ENCODE peak calls at places on chromosome 14, in eight cellular contexts. Y is bronchial epithelial cell, E is foreskin fibroblast, H is A673, G is uterus, U is cardiac muscle cell, W is epithelial cell of esophagus, L is left ventricle myocardium inferior. M is an unnamed sample.

GRCh38 chr14:99445916-99446315 is 34.7 kb downstream of the SETD3 start:
- DNase-seq in Y (no peak), E (no peak), H (no peak), G (no peak), U (no peak), W (no peak), L (no peak), M (no peak)

GRCh38 chr14:54590481-54590880 is 23.6 kb downstream of the SAMD4A start:
- DNase-seq in Y (no peak), E (no peak), H (no peak), G (no peak), U (no peak), W (no peak), L (no peak), M (no peak)

GRCh38 chr14:33859306-33859705 is 91.6 kb downstream of the EGLN3 start:
- DNase-seq in Y (peak), E (no peak), H (no peak), G (no peak), U (no peak), W (peak), L (no peak), M (no peak)

GRCh38 chr14:58638231-58639205 is 756 bp downstream of the DACT1 start:
- DNase-seq in Y (no peak), E (peak), H (peak), G (peak), U (peak), W (peak), L (peak), M (no peak)

GRCh38 chr14:68759017-68759569 is 33.8 kb downstream of the ZFP36L1 start:
- DNase-seq in Y (no peak), E (no peak), H (no peak), G (no peak), U (no peak), W (no peak), L (no peak), M (no peak)

GRCh38 chr14:99534863-99535262 is 53.7 kb downstream of the CCNK start:
- DNase-seq in Y (no peak), E (no peak), H (no peak), G (no peak), U (no peak), W (no peak), L (peak), M (no peak)

GRCh38 chr14:34237098-34237497 is 224.9 kb downstream of the SPTSSA start:
- DNase-seq in Y (peak), E (no peak), H (no peak), G (no peak), U (no peak), W (peak), L (no peak), M (no peak)

GRCh38 chr14:88352299-88353097 is 29.4 kb upstream of the KCNK10 start:
- DNase-seq in Y (peak), E (peak), H (peak), G (no peak), U (peak), W (peak), L (no peak), M (no peak)

GRCh38 chr14:67237591-67237990 is 3.6 kb upstream of the PALS1 start:
- DNase-seq in Y (no peak), E (no peak), H (no peak), G (no peak), U (no peak), W (no peak), L (no peak), M (no peak)

GRCh38 chr14:33279865-33280264 is 341.2 kb downstream of the NPAS3 start:
- DNase-seq in Y (no peak), E (no peak), H (no peak), G (no peak), U (no peak), W (no peak), L (no peak), M (no peak)

GRCh38 chr14:102892660-102893059 is 29.8 kb upstream of the AMN start:
- DNase-seq in Y (no peak), E (no peak), H (no peak), G (no peak), U (no peak), W (no peak), L (no peak), M (no peak)

GRCh38 chr14:38262844-38263243 is 7.0 kb upstream of the CLEC14A start:
- DNase-seq in Y (no peak), E (no peak), H (no peak), G (no peak), U (no peak), W (no peak), L (no peak), M (no peak)

GRCh38 chr14:61573748-61574513 is 121.4 kb upstream of the HIF1A start:
- DNase-seq in Y (peak), E (no peak), H (no peak), G (no peak), U (no peak), W (peak), L (no peak), M (no peak)

GRCh38 chr14:77458249-77458950 is 507 bp downstream of the AHSA1 start:
- DNase-seq in Y (peak), E (no peak), H (peak), G (no peak), U (peak), W (peak), L (no peak), M (no peak)

GRCh38 chr14:68143341-68143807 is 323.8 kb downstream of the RAD51B start:
- DNase-seq in Y (no peak), E (peak), H (peak), G (peak), U (no peak), W (no peak), L (peak), M (peak)

GRCh38 chr14:33916663-33917565 is 34.0 kb downstream of the EGLN3 start:
- DNase-seq in Y (peak), E (no peak), H (no peak), G (peak), U (no peak), W (peak), L (no peak), M (no peak)

GRCh38 chr14:32384464-32384863 is 55.4 kb downstream of the AKAP6 start:
- DNase-seq in Y (peak), E (no peak), H (no peak), G (no peak), U (no peak), W (peak), L (no peak), M (no peak)

GRCh38 chr14:61337893-61338292 is 16.5 kb downstream of the PRKCH start:
- DNase-seq in Y (no peak), E (no peak), H (no peak), G (no peak), U (no peak), W (no peak), L (no peak), M (no peak)

GRCh38 chr14:41482861-41483260 is 123.8 kb upstream of the LRFN5 start:
- DNase-seq in Y (no peak), E (no peak), H (no peak), G (no peak), U (no peak), W (no peak), L (no peak), M (no peak)

GRCh38 chr14:28609228-28609828 is 157.3 kb upstream of the FOXG1 start:
- DNase-seq in Y (peak), E (peak), H (peak), G (no peak), U (peak), W (peak), L (no peak), M (no peak)

GRCh38 chr14:74405663-74406062 is 20.3 kb downstream of the SYNDIG1L start:
- DNase-seq in Y (no peak), E (no peak), H (no peak), G (no peak), U (no peak), W (no peak), L (no peak), M (no peak)

GRCh38 chr14:86462193-86462592 is 932.2 kb downstream of the FLRT2 start:
- DNase-seq in Y (peak), E (peak), H (peak), G (no peak), U (peak), W (peak), L (no peak), M (no peak)

GRCh38 chr14:93137864-93138263 is 22.1 kb upstream of the ITPK1 start:
- DNase-seq in Y (no peak), E (no peak), H (no peak), G (peak), U (peak), W (peak), L (peak), M (no peak)

GRCh38 chr14:35740215-35740614 is 68.9 kb downstream of the RALGAPA1 start:
- DNase-seq in Y (no peak), E (no peak), H (no peak), G (no peak), U (no peak), W (no peak), L (no peak), M (no peak)

GRCh38 chr14:102140027-102140749 is 491 bp downstream of the WDR20 start:
- DNase-seq in Y (peak), E (no peak), H (peak), G (no peak), U (peak), W (peak), L (peak), M (no peak)

GRCh38 chr14:99055816-99056215 is 216.2 kb downstream of the BCL11B start:
- DNase-seq in Y (no peak), E (no peak), H (no peak), G (no peak), U (no peak), W (no peak), L (no peak), M (no peak)

GRCh38 chr14:90658541-90658967 is 157.7 kb downstream of the TTC7B start:
- DNase-seq in Y (peak), E (no peak), H (no peak), G (no peak), U (no peak), W (peak), L (no peak), M (no peak)

GRCh38 chr14:34081576-34082136 is 130.8 kb upstream of the EGLN3 start:
- DNase-seq in Y (peak), E (peak), H (peak), G (no peak), U (no peak), W (peak), L (no peak), M (no peak)

GRCh38 chr14:41349289-41349910 is 257.3 kb upstream of the LRFN5 start:
- DNase-seq in Y (no peak), E (no peak), H (no peak), G (no peak), U (no peak), W (no peak), L (no peak), M (no peak)

GRCh38 chr14:54652188-54652889 is 85.4 kb downstream of the SAMD4A start:
- DNase-seq in Y (peak), E (peak), H (peak), G (peak), U (peak), W (peak), L (peak), M (peak)

GRCh38 chr14:89813485-89814080 is 140.9 kb downstream of the EFCAB11 start:
- DNase-seq in Y (peak), E (peak), H (no peak), G (no peak), U (peak), W (peak), L (peak), M (no peak)

GRCh38 chr14:59248170-59248569 is 59.7 kb downstream of the DAAM1 start:
- DNase-seq in Y (peak), E (no peak), H (no peak), G (no peak), U (no peak), W (peak), L (no peak), M (no peak)

GRCh38 chr14:104681689-104682074 is 7.7 kb upstream of the INF2 start:
- DNase-seq in Y (peak), E (peak), H (peak), G (peak), U (peak), W (peak), L (peak), M (peak)

GRCh38 chr14:104794641-104795467 is 694 bp downstream of the AKT1 start:
- DNase-seq in Y (no peak), E (no peak), H (no peak), G (no peak), U (peak), W (peak), L (no peak), M (no peak)

GRCh38 chr14:73238941-73239340 is 1.6 kb downstream of the PAPLN start:
- DNase-seq in Y (no peak), E (no peak), H (no peak), G (no peak), U (no peak), W (no peak), L (no peak), M (no peak)

GRCh38 chr14:35944847-35945246 is 118.7 kb downstream of the BRMS1L start:
- DNase-seq in Y (peak), E (no peak), H (peak), G (no peak), U (no peak), W (peak), L (no peak), M (no peak)

GRCh38 chr14:47057364-47057763 is 405.8 kb upstream of the RPL10L start:
- DNase-seq in Y (no peak), E (no peak), H (no peak), G (no peak), U (no peak), W (no peak), L (no peak), M (no peak)

GRCh38 chr14:100540141-100540925 is 46.9 kb downstream of the BEGAIN start:
- DNase-seq in Y (no peak), E (no peak), H (no peak), G (peak), U (peak), W (no peak), L (peak), M (peak)

GRCh38 chr14:100539766-100540140 is 47.5 kb downstream of the BEGAIN start:
- DNase-seq in Y (no peak), E (no peak), H (no peak), G (no peak), U (no peak), W (no peak), L (no peak), M (peak)

GRCh38 chr14:100539319-100539645 is 47.9 kb downstream of the BEGAIN start:
- DNase-seq in Y (no peak), E (no peak), H (no peak), G (peak), U (no peak), W (no peak), L (no peak), M (peak)

GRCh38 chr14:100537701-100538565 is 49.3 kb downstream of the BEGAIN start:
- DNase-seq in Y (no peak), E (no peak), H (no peak), G (peak), U (no peak), W (no peak), L (peak), M (no peak)

DNA sequence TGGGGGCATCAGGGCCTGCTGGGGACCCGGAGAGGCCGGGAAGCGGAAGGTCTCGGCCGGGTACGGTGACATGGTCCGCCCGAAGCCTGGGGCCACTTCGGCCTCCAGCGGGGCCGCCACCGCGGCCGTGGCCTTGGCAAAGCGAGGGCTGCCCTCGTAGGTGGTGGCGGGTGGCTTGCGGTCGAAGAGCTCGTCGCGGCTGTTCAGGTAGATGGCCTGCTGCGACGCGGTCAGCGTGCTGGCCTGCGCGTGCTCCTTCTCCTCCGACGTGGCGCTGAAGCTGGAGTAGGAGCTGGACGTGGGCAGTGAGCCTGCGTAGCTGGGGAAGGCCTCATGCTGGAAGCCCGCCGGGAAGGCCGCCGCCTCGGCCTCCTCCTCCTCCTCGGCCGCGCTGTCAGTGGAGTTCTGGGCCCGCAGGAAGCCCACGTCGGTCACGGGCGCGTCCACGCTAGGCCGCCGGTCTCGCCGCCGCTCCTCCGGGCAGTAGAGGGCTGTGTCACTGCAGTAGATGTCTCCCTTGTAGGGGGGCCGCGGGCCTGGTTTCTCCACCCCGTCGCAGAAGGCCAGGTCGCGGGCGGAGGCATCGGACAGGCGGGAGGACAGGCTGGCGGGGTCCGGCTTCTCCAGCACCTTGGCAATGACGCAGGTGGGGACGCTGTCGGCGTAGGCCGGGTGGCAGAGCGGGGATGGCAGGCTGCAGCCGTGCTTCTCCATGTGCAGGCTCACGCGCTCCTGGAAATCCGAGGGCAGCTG is 48.5 kb downstream of the BEGAIN start:
- DNase-seq in Y (no peak), E (no peak), H (no peak), G (peak), U (no peak), W (no peak), L (peak), M (peak)
- TF ChIP-seq CTCF in Y (no peak), E (no peak), H (no peak), G (no peak), U (no peak), W (no peak), L (no peak), M (no peak)

GRCh38 chr14:64500088-64500487 is 3.5 kb downstream of the ZBTB25 start:
- DNase-seq in Y (no peak), E (no peak), H (no peak), G (no peak), U (no peak), W (no peak), L (no peak), M (no peak)
- H3K4me3 ChIP-seq in Y (no peak), E (no peak), H (no peak), G (no peak), U (no peak), W (no peak), L (no peak), M (no peak)

GRCh38 chr14:95515523-95516517 is 630 bp downstream of the SYNE3 start:
- DNase-seq in Y (no peak), E (no peak), H (peak), G (no peak), U (peak), W (peak), L (peak), M (peak)
- TF ChIP-seq CTCF in Y (peak), E (peak), H (peak), G (peak), U (peak), W (no peak), L (peak), M (no peak)

GRCh38 chr14:100824156-100824555 is 1.8 kb upstream of the MEG3 start:
- DNase-seq in Y (no peak), E (peak), H (peak), G (peak), U (peak), W (peak), L (peak), M (no peak)

GRCh38 chr14:100827140-100827517 is 1.2 kb downstream of the MEG3 start:
- DNase-seq in Y (no peak), E (no peak), H (peak), G (no peak), U (no peak), W (no peak), L (no peak), M (no peak)

GRCh38 chr14:100826371-100827139 is 637 bp downstream of the MEG3 start:
- DNase-seq in Y (no peak), E (no peak), H (no peak), G (no peak), U (no peak), W (no peak), L (no peak), M (no peak)

GRCh38 chr14:100824946-100825690 is 800 bp upstream of the MEG3 start:
- DNase-seq in Y (no peak), E (no peak), H (no peak), G (no peak), U (no peak), W (no peak), L (no peak), M (no peak)

GRCh38 chr14:100825691-100826331 is at the start of gene MEG3:
- DNase-seq in Y (peak), E (peak), H (peak), G (peak), U (no peak), W (peak), L (peak), M (no peak)
- H3K4me3 ChIP-seq in Y (peak), E (peak), H (peak), G (peak), U (no peak), W (peak), L (peak), M (no peak)

GRCh38 chr14:21070610-21071224 is 613 bp downstream of the ARHGEF40 start:
- DNase-seq in Y (no peak), E (peak), H (no peak), G (peak), U (peak), W (peak), L (peak), M (no peak)
- TF ChIP-seq CTCF in Y (no peak), E (no peak), H (no peak), G (no peak), U (no peak), W (no peak), L (no peak), M (no peak)

GRCh38 chr14:24338843-24339242 is 948 bp downstream of the RIPK3 start:
- DNase-seq in Y (no peak), E (no peak), H (no peak), G (no peak), U (no peak), W (no peak), L (no peak), M (no peak)

GRCh38 chr14:24337824-24338175 is 2.0 kb downstream of the RIPK3 start:
- DNase-seq in Y (no peak), E (no peak), H (no peak), G (no peak), U (no peak), W (no peak), L (no peak), M (no peak)

GRCh38 chr14:24340606-24341005 is 815 bp upstream of the RIPK3 start:
- DNase-seq in Y (no peak), E (no peak), H (no peak), G (no peak), U (no peak), W (no peak), L (no peak), M (no peak)

GRCh38 chr14:24337144-24337823 is 2.4 kb upstream of the ADCY4 start:
- DNase-seq in Y (no peak), E (no peak), H (no peak), G (no peak), U (no peak), W (no peak), L (no peak), M (no peak)

GRCh38 chr14:24339284-24340151 is at the start of gene RIPK3:
- DNase-seq in Y (peak), E (no peak), H (no peak), G (no peak), U (no peak), W (peak), L (peak), M (no peak)
- H3K4me3 ChIP-seq in Y (peak), E (peak), H (no peak), G (peak), U (peak), W (peak), L (peak), M (peak)

DNA sequence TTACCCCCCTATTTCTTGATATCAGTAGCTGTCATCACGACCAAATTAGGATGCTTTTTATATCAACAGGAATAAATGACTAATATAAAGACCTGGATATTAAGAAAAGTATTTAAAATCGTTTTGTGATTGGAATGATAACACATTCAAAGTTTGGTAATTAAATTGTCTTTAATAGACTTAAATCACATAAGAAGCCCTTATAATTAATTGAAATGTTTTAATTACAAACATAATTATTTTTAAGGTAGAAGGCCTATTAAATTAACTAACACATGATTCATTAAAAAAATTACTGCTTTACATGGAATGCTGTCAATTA is 412.4 kb downstream of the FUT8 start:
- DNase-seq in Y (no peak), E (no peak), H (no peak), G (no peak), U (no peak), W (no peak), L (no peak), M (no peak)
- TF ChIP-seq CTCF in Y (no peak), E (no peak), H (no peak), G (no peak), U (no peak), W (no peak), L (no peak), M (no peak)